ENCODE peak calls at places on chromosomes 2 and 18, in four cellular contexts. F, J, I and Q are unnamed samples.

GRCh38 chr2:5696741-5697521 is 4.7 kb downstream of the SOX11 start:
- DNase-seq in F (no peak), J (no peak), I (no peak), Q (no peak)

GRCh38 chr2:232331071-232331470 is 47.5 kb upstream of the ALPP start:
- DNase-seq in F (no peak), J (no peak), I (no peak), Q (no peak)

GRCh38 chr18:24741961-24742738 is 281.7 kb downstream of the HRH4 start:
- DNase-seq in F (no peak), J (no peak), I (no peak), Q (no peak)

GRCh38 chr2:190469770-190470169 is 61.6 kb downstream of the MFSD6 start:
- DNase-seq in F (no peak), J (peak; percentile 56), I (peak; percentile 31), Q (no peak)

GRCh38 chr2:226683196-226683595 is 116.4 kb downstream of the IRS1 start:
- DNase-seq in F (no peak), J (no peak), I (no peak), Q (no peak)

GRCh38 chr2:27308359-27308875 is at the start of gene UCN:
- DNase-seq in F (no peak), J (no peak), I (no peak), Q (no peak)

GRCh38 chr2:73133566-73134227 is 20.9 kb upstream of the RAB11FIP5 start:
- DNase-seq in F (no peak), J (no peak), I (no peak), Q (no peak)

GRCh38 chr18:11323359-11323819 is 174.0 kb upstream of the PIEZO2 start:
- DNase-seq in F (peak; percentile 15), J (no peak), I (no peak), Q (no peak)

GRCh38 chr2:173955004-173955403 is 10.2 kb downstream of the SP3 start:
- DNase-seq in F (peak; percentile 42), J (no peak), I (no peak), Q (no peak)

GRCh38 chr2:157748371-157749132 is 119.9 kb upstream of the ACVR1C start:
- DNase-seq in F (no peak), J (no peak), I (no peak), Q (no peak)

GRCh38 chr18:48949606-48950535 is 894 bp downstream of the SMAD7 start:
- DNase-seq in F (no peak), J (no peak), I (peak; percentile 33), Q (no peak)

GRCh38 chr2:240972636-240973521 is 25.5 kb upstream of the SNED1 start:
- DNase-seq in F (no peak), J (no peak), I (no peak), Q (no peak)

GRCh38 chr2:37837576-37838335 is 87.3 kb upstream of the RMDN2 start:
- DNase-seq in F (no peak), J (no peak), I (no peak), Q (no peak)

GRCh38 chr2:148981350-148981749 is 57.1 kb upstream of the LYPD6B start:
- DNase-seq in F (no peak), J (peak; percentile 6), I (no peak), Q (no peak)

GRCh38 chr18:46071894-46072867 is at the start of gene PSTPIP2:
- DNase-seq in F (no peak), J (peak; percentile 22), I (peak; percentile 58), Q (no peak)

GRCh38 chr18:79400091-79400590 is 4.4 kb downstream of the NFATC1 start:
- DNase-seq in F (no peak), J (no peak), I (peak; percentile 74), Q (no peak)

GRCh38 chr18:61989138-61989537 is 96.3 kb upstream of the RNF152 start:
- DNase-seq in F (no peak), J (no peak), I (no peak), Q (no peak)

GRCh38 chr2:66575625-66576371 is 140.9 kb downstream of the MEIS1 start:
- DNase-seq in F (no peak), J (no peak), I (peak; percentile 37), Q (no peak)

GRCh38 chr18:36830141-36830495 is 1.2 kb downstream of the KIAA1328 start:
- DNase-seq in F (peak; percentile 4), J (no peak), I (no peak), Q (no peak)
- H3K4me3 ChIP-seq in F (peak overlapping the region; percentile 99), J (peak overlapping the region; percentile 66), I (peak overlapping the region; percentile 95), Q (peak overlapping the region; percentile 73)

GRCh38 chr18:12839057-12839525 is 44.9 kb downstream of the PTPN2 start:
- DNase-seq in F (no peak), J (no peak), I (no peak), Q (no peak)
- TF ChIP-seq TCF7L2 in F (no peak), J (no peak), I (no peak), Q (no peak)

GRCh38 chr2:234955091-234955511 is 3.3 kb downstream of the SH3BP4 start:
- DNase-seq in F (no peak), J (no peak), I (no peak), Q (no peak)
- H3K4me3 ChIP-seq in F (peak overlapping the region; percentile 76), J (no peak overlapping the region), I (no peak overlapping the region), Q (peak overlapping the region; percentile 92)

GRCh38 chr2:218893349-218894167 is 12.9 kb downstream of the WNT10A start:
- DNase-seq in F (no peak), J (no peak), I (no peak), Q (no peak)

GRCh38 chr2:218890369-218890768 is 9.7 kb downstream of the WNT10A start:
- DNase-seq in F (no peak), J (no peak), I (no peak), Q (no peak)

GRCh38 chr2:218891275-218892135 is 10.9 kb downstream of the WNT10A start:
- DNase-seq in F (no peak), J (no peak), I (no peak), Q (no peak)

GRCh38 chr2:218894168-218895157 is 13.8 kb downstream of the WNT10A start:
- DNase-seq in F (no peak), J (no peak), I (no peak), Q (no peak)

GRCh38 chr2:218892693-218893348 is 12.2 kb downstream of the WNT10A start:
- DNase-seq in F (peak; percentile 32), J (peak; percentile 56), I (peak; percentile 58), Q (no peak)
- TF ChIP-seq TCF7L2 in F (no peak), J (peak; percentile 42), I (no peak), Q (no peak)

GRCh38 chr18:8951491-8951890 is 151.0 kb upstream of the NDUFV2 start:
- DNase-seq in F (no peak), J (no peak), I (peak; percentile 64), Q (no peak)
- H3K4me3 ChIP-seq in F (no peak overlapping the region), J (no peak overlapping the region), I (no peak overlapping the region), Q (no peak overlapping the region)

DNA sequence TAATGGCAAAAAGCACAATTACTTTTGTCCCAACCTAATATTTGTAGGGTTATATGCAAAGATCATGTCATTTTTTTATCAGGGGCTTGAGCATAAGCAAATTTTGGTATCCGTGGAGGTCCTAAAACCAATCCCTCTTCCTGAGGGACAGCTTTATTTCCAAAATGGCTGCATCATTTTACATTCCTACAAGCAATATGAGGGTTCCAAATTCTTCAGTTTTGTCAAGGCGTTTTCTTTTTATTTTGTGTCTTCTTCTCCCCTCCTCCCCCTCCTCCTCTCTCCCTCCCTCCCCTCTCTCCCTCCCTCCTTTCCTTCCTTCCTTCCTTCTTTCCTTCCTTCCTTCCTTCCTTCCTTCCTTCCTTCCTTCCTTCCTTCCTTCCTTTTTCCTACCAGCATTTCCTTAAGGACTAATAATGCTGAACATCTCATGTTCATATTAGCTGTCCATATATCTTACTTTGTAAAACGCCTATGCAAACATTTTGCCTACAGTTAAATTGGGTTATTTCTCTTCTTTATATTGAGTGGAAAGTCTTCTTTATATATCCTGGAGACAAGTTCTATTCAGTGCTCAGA is 881.8 kb downstream of the DCDC2C start:
- DNase-seq in F (no peak), J (no peak), I (no peak), Q (no peak)
- TF ChIP-seq TCF7L2 in F (no peak), J (no peak), I (no peak), Q (no peak)

GRCh38 chr2:96637385-96638143 is 548 bp downstream of the KANSL3 start:
- DNase-seq in F (peak; percentile 85), J (peak; percentile 56), I (no peak), Q (no peak)

GRCh38 chr2:96648306-96648705 is 5.7 kb downstream of the FER1L5 start:
- DNase-seq in F (no peak), J (no peak), I (no peak), Q (no peak)

GRCh38 chr2:96638144-96639121 is at the start of gene KANSL3:
- DNase-seq in F (peak; percentile 87), J (peak; percentile 85), I (peak; percentile 91), Q (peak; percentile 59)

GRCh38 chr2:96647681-96648080 is 5.1 kb downstream of the FER1L5 start:
- DNase-seq in F (no peak), J (no peak), I (no peak), Q (no peak)

DNA sequence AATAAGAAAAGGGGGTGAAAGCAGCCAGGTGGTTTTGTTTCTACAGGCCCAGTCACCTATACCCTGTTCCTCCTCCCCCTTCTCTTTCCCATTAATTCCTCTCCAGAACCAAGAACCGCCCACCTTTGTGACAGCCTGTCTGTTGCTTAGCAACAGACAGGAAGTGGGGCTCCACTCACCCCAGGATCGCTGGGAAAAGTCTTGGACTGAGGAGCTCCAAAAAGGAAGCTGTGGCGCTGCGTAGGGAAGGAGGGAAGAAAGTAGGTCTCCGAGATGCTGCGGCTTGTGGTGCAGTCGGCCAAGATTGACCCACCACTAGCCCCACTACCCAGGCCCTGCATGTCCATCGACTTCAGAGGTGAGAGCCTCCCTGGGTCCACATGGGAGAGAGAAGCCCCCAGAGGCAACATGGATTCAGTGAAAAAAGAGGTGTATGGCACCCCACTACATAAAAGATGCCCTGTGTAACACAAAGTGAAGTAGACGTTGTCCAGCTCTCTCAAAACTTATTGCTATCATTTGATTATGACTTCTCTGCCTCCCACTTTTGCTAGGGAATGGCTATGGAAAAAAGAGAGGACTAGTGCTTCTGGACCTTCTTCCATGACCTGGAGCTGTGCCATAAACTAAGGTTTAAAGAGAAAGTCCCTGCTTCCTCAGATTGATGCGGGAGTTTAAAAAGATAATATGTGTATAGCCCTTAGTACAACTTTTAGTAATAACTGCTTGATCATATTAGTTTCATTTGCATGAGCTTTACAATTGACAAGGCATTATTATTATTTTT is at the start of gene FER1L5:
- DNase-seq in F (no peak), J (peak; percentile 31), I (no peak), Q (no peak)
- H3K4me3 ChIP-seq in F (no peak within 1 kb of the TSS), J (peak within 1 kb of the TSS; percentile 49), I (no peak within 1 kb of the TSS), Q (no peak within 1 kb of the TSS)

DNA sequence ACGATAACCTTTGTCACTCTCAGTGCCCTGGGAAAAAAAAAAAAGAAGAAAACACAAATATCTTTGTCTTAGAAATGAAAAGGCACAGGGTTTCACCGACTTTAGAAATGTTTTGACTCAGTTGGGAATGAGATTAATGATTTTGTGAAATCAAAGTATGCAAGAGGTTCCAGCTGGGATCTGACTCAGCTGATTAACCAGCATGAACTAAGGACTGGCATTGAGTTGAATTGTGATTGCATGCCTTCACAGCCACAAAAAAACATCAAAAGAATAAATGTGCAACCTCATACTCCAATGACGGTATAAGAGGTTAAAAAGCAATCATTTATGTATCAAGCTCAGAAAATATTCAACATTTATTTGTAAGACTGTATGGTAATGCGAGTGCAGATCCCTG is 566.6 kb upstream of the DSEL start:
- DNase-seq in F (no peak), J (no peak), I (no peak), Q (no peak)
- TF ChIP-seq TCF7L2 in F (no peak), J (no peak), I (no peak), Q (no peak)

GRCh38 chr2:113276906-113277425 is 1.8 kb downstream of the PAX8 start:
- DNase-seq in F (no peak), J (no peak), I (no peak), Q (no peak)
- H3K4me3 ChIP-seq in F (no peak overlapping the region), J (no peak overlapping the region), I (no peak overlapping the region), Q (no peak overlapping the region)